ENCODE peak calls at places on chromosome 6, in ten cellular contexts. One of them, this sample, is unnamed.

GRCh38 chr6:72621243-72622093 is at the start of gene KCNQ5:
- DNase-seq in upper lobe of right lung: no peak
- DNase-seq in MCF 10A: peak
- DNase-seq in natural killer cell: peak
- DNase-seq in WTC11: peak
- DNase-seq in left ventricle myocardium inferior: no peak
- DNase-seq in CD4-positive, alpha-beta T cell: peak
- DNase-seq in mesothelial cell of epicardium: no peak
- DNase-seq in GM20000: peak
- DNase-seq in fibroblast of the aortic adventitia: peak
- DNase-seq in this sample: peak

GRCh38 chr6:170208171-170208601 is 82.7 kb downstream of the DLL1 start:
- DNase-seq in upper lobe of right lung: peak
- DNase-seq in MCF 10A: no peak
- DNase-seq in natural killer cell: no peak
- DNase-seq in WTC11: no peak
- DNase-seq in left ventricle myocardium inferior: no peak
- DNase-seq in CD4-positive, alpha-beta T cell: no peak
- DNase-seq in mesothelial cell of epicardium: no peak
- DNase-seq in GM20000: no peak
- DNase-seq in fibroblast of the aortic adventitia: no peak
- DNase-seq in this sample: no peak

GRCh38 chr6:82371799-82372508 is 8.3 kb downstream of the TPBG start:
- DNase-seq in upper lobe of right lung: no peak
- DNase-seq in MCF 10A: no peak
- DNase-seq in natural killer cell: no peak
- DNase-seq in WTC11: no peak
- DNase-seq in left ventricle myocardium inferior: no peak
- DNase-seq in CD4-positive, alpha-beta T cell: no peak
- DNase-seq in mesothelial cell of epicardium: no peak
- DNase-seq in GM20000: no peak
- DNase-seq in fibroblast of the aortic adventitia: peak
- DNase-seq in this sample: no peak

GRCh38 chr6:22471746-22472145 is 97.6 kb upstream of the HDGFL1 start:
- DNase-seq in upper lobe of right lung: no peak
- DNase-seq in MCF 10A: no peak
- DNase-seq in natural killer cell: no peak
- DNase-seq in WTC11: no peak
- DNase-seq in left ventricle myocardium inferior: no peak
- DNase-seq in CD4-positive, alpha-beta T cell: no peak
- DNase-seq in mesothelial cell of epicardium: no peak
- DNase-seq in GM20000: no peak
- DNase-seq in fibroblast of the aortic adventitia: no peak
- DNase-seq in this sample: no peak

GRCh38 chr6:46011241-46012085 is 4.2 kb downstream of the CLIC5 start:
- DNase-seq in upper lobe of right lung: no peak
- DNase-seq in MCF 10A: no peak
- DNase-seq in natural killer cell: peak
- DNase-seq in WTC11: no peak
- DNase-seq in left ventricle myocardium inferior: peak
- DNase-seq in CD4-positive, alpha-beta T cell: peak
- DNase-seq in mesothelial cell of epicardium: no peak
- DNase-seq in GM20000: peak
- DNase-seq in fibroblast of the aortic adventitia: no peak
- DNase-seq in this sample: no peak

GRCh38 chr6:48476257-48476656 is 365.3 kb upstream of the PTCHD4 start:
- DNase-seq in upper lobe of right lung: no peak
- DNase-seq in MCF 10A: peak
- DNase-seq in natural killer cell: no peak
- DNase-seq in WTC11: peak
- DNase-seq in left ventricle myocardium inferior: no peak
- DNase-seq in CD4-positive, alpha-beta T cell: no peak
- DNase-seq in mesothelial cell of epicardium: no peak
- DNase-seq in GM20000: no peak
- DNase-seq in fibroblast of the aortic adventitia: peak
- DNase-seq in this sample: no peak

GRCh38 chr6:219641-220198 is 72.6 kb upstream of the DUSP22 start:
- DNase-seq in upper lobe of right lung: peak
- DNase-seq in MCF 10A: peak
- DNase-seq in natural killer cell: no peak
- DNase-seq in WTC11: peak
- DNase-seq in left ventricle myocardium inferior: peak
- DNase-seq in CD4-positive, alpha-beta T cell: no peak
- DNase-seq in mesothelial cell of epicardium: no peak
- DNase-seq in GM20000: no peak
- DNase-seq in fibroblast of the aortic adventitia: peak
- DNase-seq in this sample: peak

GRCh38 chr6:84356907-84357306 is 129.5 kb upstream of the CEP162 start:
- DNase-seq in upper lobe of right lung: no peak
- DNase-seq in MCF 10A: no peak
- DNase-seq in natural killer cell: no peak
- DNase-seq in WTC11: no peak
- DNase-seq in left ventricle myocardium inferior: no peak
- DNase-seq in CD4-positive, alpha-beta T cell: no peak
- DNase-seq in mesothelial cell of epicardium: no peak
- DNase-seq in GM20000: no peak
- DNase-seq in fibroblast of the aortic adventitia: no peak
- DNase-seq in this sample: no peak

GRCh38 chr6:75525682-75526081 is 32.1 kb upstream of the FILIP1 start:
- DNase-seq in upper lobe of right lung: no peak
- DNase-seq in MCF 10A: no peak
- DNase-seq in natural killer cell: no peak
- DNase-seq in WTC11: no peak
- DNase-seq in left ventricle myocardium inferior: no peak
- DNase-seq in CD4-positive, alpha-beta T cell: no peak
- DNase-seq in mesothelial cell of epicardium: no peak
- DNase-seq in GM20000: no peak
- DNase-seq in fibroblast of the aortic adventitia: no peak
- DNase-seq in this sample: no peak

DNA sequence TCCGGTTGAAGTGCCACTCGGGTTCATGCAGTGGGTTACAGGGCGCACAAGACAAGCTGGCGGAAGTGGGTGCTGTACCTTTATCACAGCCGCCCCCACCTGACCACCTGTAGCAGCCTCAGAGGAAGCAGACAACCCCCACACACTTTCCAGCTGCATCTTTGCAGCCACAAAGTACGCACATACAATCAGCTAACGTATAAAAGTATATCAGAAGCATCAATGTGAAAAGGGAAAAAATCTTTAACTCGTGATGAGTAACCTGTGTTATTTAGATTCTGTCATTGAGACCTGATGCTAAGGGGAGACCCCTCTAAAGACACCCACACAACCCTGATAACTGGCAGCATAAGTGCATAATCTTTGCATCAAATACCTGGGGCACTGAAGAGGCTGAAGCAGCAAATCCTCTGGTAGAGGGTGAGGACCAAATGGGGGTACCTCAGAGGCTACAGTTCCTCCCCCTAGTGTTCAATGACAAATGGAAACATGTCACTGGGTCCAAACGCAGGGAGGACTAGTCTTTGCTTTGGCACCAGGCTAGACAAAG is 22.1 kb downstream of the BACH2 start:
- DNase-seq in upper lobe of right lung: no peak
- DNase-seq in MCF 10A: no peak
- DNase-seq in natural killer cell: peak
- DNase-seq in WTC11: no peak
- DNase-seq in left ventricle myocardium inferior: no peak
- DNase-seq in CD4-positive, alpha-beta T cell: peak
- DNase-seq in mesothelial cell of epicardium: no peak
- DNase-seq in GM20000: no peak
- DNase-seq in fibroblast of the aortic adventitia: no peak
- DNase-seq in this sample: peak
- TF ChIP-seq CTCF in upper lobe of right lung: no peak
- TF ChIP-seq CTCF in MCF 10A: no peak
- TF ChIP-seq CTCF in natural killer cell: no peak
- TF ChIP-seq CTCF in WTC11: peak
- TF ChIP-seq CTCF in left ventricle myocardium inferior: no peak
- TF ChIP-seq CTCF in CD4-positive, alpha-beta T cell: peak
- TF ChIP-seq CTCF in mesothelial cell of epicardium: no peak
- TF ChIP-seq CTCF in GM20000: no peak
- TF ChIP-seq CTCF in fibroblast of the aortic adventitia: no peak
- TF ChIP-seq CTCF in this sample: no peak

GRCh38 chr6:10425177-10425972 is 10.5 kb upstream of the TFAP2A start:
- DNase-seq in upper lobe of right lung: no peak
- DNase-seq in MCF 10A: no peak
- DNase-seq in natural killer cell: no peak
- DNase-seq in WTC11: no peak
- DNase-seq in left ventricle myocardium inferior: no peak
- DNase-seq in CD4-positive, alpha-beta T cell: no peak
- DNase-seq in mesothelial cell of epicardium: no peak
- DNase-seq in GM20000: no peak
- DNase-seq in fibroblast of the aortic adventitia: no peak
- DNase-seq in this sample: no peak

GRCh38 chr6:10422282-10423034 is 7.6 kb upstream of the TFAP2A start:
- DNase-seq in upper lobe of right lung: no peak
- DNase-seq in MCF 10A: no peak
- DNase-seq in natural killer cell: no peak
- DNase-seq in WTC11: no peak
- DNase-seq in left ventricle myocardium inferior: no peak
- DNase-seq in CD4-positive, alpha-beta T cell: no peak
- DNase-seq in mesothelial cell of epicardium: no peak
- DNase-seq in GM20000: no peak
- DNase-seq in fibroblast of the aortic adventitia: no peak
- DNase-seq in this sample: no peak

GRCh38 chr6:10425973-10426780 is 11.3 kb upstream of the TFAP2A start:
- DNase-seq in upper lobe of right lung: no peak
- DNase-seq in MCF 10A: peak
- DNase-seq in natural killer cell: no peak
- DNase-seq in WTC11: peak
- DNase-seq in left ventricle myocardium inferior: no peak
- DNase-seq in CD4-positive, alpha-beta T cell: no peak
- DNase-seq in mesothelial cell of epicardium: no peak
- DNase-seq in GM20000: peak
- DNase-seq in fibroblast of the aortic adventitia: no peak
- DNase-seq in this sample: no peak

GRCh38 chr6:10421508-10422281 is 6.8 kb upstream of the TFAP2A start:
- DNase-seq in upper lobe of right lung: no peak
- DNase-seq in MCF 10A: no peak
- DNase-seq in natural killer cell: no peak
- DNase-seq in WTC11: peak
- DNase-seq in left ventricle myocardium inferior: no peak
- DNase-seq in CD4-positive, alpha-beta T cell: no peak
- DNase-seq in mesothelial cell of epicardium: no peak
- DNase-seq in GM20000: no peak
- DNase-seq in fibroblast of the aortic adventitia: no peak
- DNase-seq in this sample: no peak

DNA sequence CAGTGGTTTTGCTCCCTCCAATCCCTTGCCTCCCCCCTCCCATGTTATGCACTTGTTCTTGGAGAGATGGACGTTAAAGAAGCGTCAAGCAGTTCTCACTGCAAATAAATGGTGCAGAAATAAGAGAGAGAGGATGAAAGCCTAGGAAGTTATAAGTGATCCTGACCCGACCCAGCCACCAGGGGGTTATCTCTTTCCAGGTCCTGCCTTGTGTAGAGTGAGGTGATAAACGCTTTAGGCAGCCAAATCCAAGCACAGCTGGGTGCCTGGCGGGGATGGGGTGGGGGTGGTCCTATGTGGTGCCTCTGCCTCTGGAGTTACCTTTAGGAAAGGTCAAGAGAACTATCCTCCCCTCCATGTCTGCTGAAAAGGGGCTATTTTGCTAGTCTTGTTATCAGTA is 9.1 kb upstream of the TFAP2A start:
- DNase-seq in upper lobe of right lung: no peak
- DNase-seq in MCF 10A: no peak
- DNase-seq in natural killer cell: no peak
- DNase-seq in WTC11: peak
- DNase-seq in left ventricle myocardium inferior: no peak
- DNase-seq in CD4-positive, alpha-beta T cell: no peak
- DNase-seq in mesothelial cell of epicardium: no peak
- DNase-seq in GM20000: no peak
- DNase-seq in fibroblast of the aortic adventitia: no peak
- DNase-seq in this sample: no peak
- TF ChIP-seq CTCF in upper lobe of right lung: no peak
- TF ChIP-seq CTCF in MCF 10A: peak
- TF ChIP-seq CTCF in natural killer cell: no peak
- TF ChIP-seq CTCF in WTC11: peak
- TF ChIP-seq CTCF in left ventricle myocardium inferior: no peak
- TF ChIP-seq CTCF in CD4-positive, alpha-beta T cell: no peak
- TF ChIP-seq CTCF in mesothelial cell of epicardium: no peak
- TF ChIP-seq CTCF in GM20000: no peak
- TF ChIP-seq CTCF in fibroblast of the aortic adventitia: peak
- TF ChIP-seq CTCF in this sample: no peak

GRCh38 chr6:31836676-31837611 is 9.4 kb downstream of the HSPA1B start:
- DNase-seq in upper lobe of right lung: no peak
- DNase-seq in MCF 10A: peak
- DNase-seq in natural killer cell: no peak
- DNase-seq in WTC11: no peak
- DNase-seq in left ventricle myocardium inferior: no peak
- DNase-seq in CD4-positive, alpha-beta T cell: no peak
- DNase-seq in mesothelial cell of epicardium: no peak
- DNase-seq in GM20000: no peak
- DNase-seq in fibroblast of the aortic adventitia: peak
- DNase-seq in this sample: no peak
- TF ChIP-seq CTCF in upper lobe of right lung: no peak
- TF ChIP-seq CTCF in MCF 10A: no peak
- TF ChIP-seq CTCF in natural killer cell: no peak
- TF ChIP-seq CTCF in WTC11: no peak
- TF ChIP-seq CTCF in left ventricle myocardium inferior: no peak
- TF ChIP-seq CTCF in CD4-positive, alpha-beta T cell: no peak
- TF ChIP-seq CTCF in mesothelial cell of epicardium: no peak
- TF ChIP-seq CTCF in GM20000: no peak
- TF ChIP-seq CTCF in fibroblast of the aortic adventitia: peak
- TF ChIP-seq CTCF in this sample: no peak

GRCh38 chr6:38063973-38064372 is 244.4 kb downstream of the ZFAND3 start:
- DNase-seq in upper lobe of right lung: no peak
- DNase-seq in MCF 10A: no peak
- DNase-seq in natural killer cell: no peak
- DNase-seq in WTC11: no peak
- DNase-seq in left ventricle myocardium inferior: no peak
- DNase-seq in CD4-positive, alpha-beta T cell: no peak
- DNase-seq in mesothelial cell of epicardium: no peak
- DNase-seq in GM20000: no peak
- DNase-seq in fibroblast of the aortic adventitia: no peak
- DNase-seq in this sample: no peak

GRCh38 chr6:38065734-38066133 is 246.2 kb downstream of the ZFAND3 start:
- DNase-seq in upper lobe of right lung: no peak
- DNase-seq in MCF 10A: no peak
- DNase-seq in natural killer cell: no peak
- DNase-seq in WTC11: no peak
- DNase-seq in left ventricle myocardium inferior: no peak
- DNase-seq in CD4-positive, alpha-beta T cell: no peak
- DNase-seq in mesothelial cell of epicardium: no peak
- DNase-seq in GM20000: no peak
- DNase-seq in fibroblast of the aortic adventitia: no peak
- DNase-seq in this sample: no peak

GRCh38 chr6:38064431-38064830 is 244.9 kb downstream of the ZFAND3 start:
- DNase-seq in upper lobe of right lung: no peak
- DNase-seq in MCF 10A: no peak
- DNase-seq in natural killer cell: no peak
- DNase-seq in WTC11: no peak
- DNase-seq in left ventricle myocardium inferior: no peak
- DNase-seq in CD4-positive, alpha-beta T cell: no peak
- DNase-seq in mesothelial cell of epicardium: no peak
- DNase-seq in GM20000: no peak
- DNase-seq in fibroblast of the aortic adventitia: no peak
- DNase-seq in this sample: no peak

GRCh38 chr6:38067263-38067980 is 247.9 kb downstream of the ZFAND3 start:
- DNase-seq in upper lobe of right lung: no peak
- DNase-seq in MCF 10A: no peak
- DNase-seq in natural killer cell: no peak
- DNase-seq in WTC11: no peak
- DNase-seq in left ventricle myocardium inferior: no peak
- DNase-seq in CD4-positive, alpha-beta T cell: no peak
- DNase-seq in mesothelial cell of epicardium: no peak
- DNase-seq in GM20000: no peak
- DNase-seq in fibroblast of the aortic adventitia: no peak
- DNase-seq in this sample: no peak

GRCh38 chr6:38068854-38069253 is 249.3 kb downstream of the ZFAND3 start:
- DNase-seq in upper lobe of right lung: no peak
- DNase-seq in MCF 10A: no peak
- DNase-seq in natural killer cell: no peak
- DNase-seq in WTC11: no peak
- DNase-seq in left ventricle myocardium inferior: no peak
- DNase-seq in CD4-positive, alpha-beta T cell: no peak
- DNase-seq in mesothelial cell of epicardium: no peak
- DNase-seq in GM20000: no peak
- DNase-seq in fibroblast of the aortic adventitia: no peak
- DNase-seq in this sample: no peak
- TF ChIP-seq CTCF in upper lobe of right lung: no peak
- TF ChIP-seq CTCF in MCF 10A: peak
- TF ChIP-seq CTCF in natural killer cell: no peak
- TF ChIP-seq CTCF in WTC11: no peak
- TF ChIP-seq CTCF in left ventricle myocardium inferior: peak
- TF ChIP-seq CTCF in CD4-positive, alpha-beta T cell: no peak
- TF ChIP-seq CTCF in mesothelial cell of epicardium: no peak
- TF ChIP-seq CTCF in GM20000: no peak
- TF ChIP-seq CTCF in fibroblast of the aortic adventitia: no peak
- TF ChIP-seq CTCF in this sample: no peak

This sample was measured in activated B cell treated with CpG ODN at 0.5 μM for 24 hours.